ENCODE peak calls at places on chromosomes 16 and 17, in seven cellular contexts. M is stimulated activated CD4-positive, alpha-beta T cell treated with anti-CD3 and anti-CD28 coated beads, Interleukin-2, amount 100 ng/mL, for 48 hours; Z is mucosa of descending colon; X is neural progenitor cell; N is CD4-positive, alpha-beta T cell; J is stimulated activated naive CD4-positive, alpha-beta T cell; E is stomach. I is an unnamed sample.

GRCh38 chr16:29315046-29315445 is 91.5 kb downstream of the NPIPB11 start:
- DNase-seq in M (no peak), Z (no peak), X (no peak), N (no peak), J (no peak), E (no peak), I (no peak)

GRCh38 chr16:66856801-66857200 is 12.6 kb downstream of the CA7 start:
- DNase-seq in M (no peak), Z (no peak), X (no peak), N (no peak), J (no peak), E (no peak), I (no peak)

GRCh38 chr17:71899317-71899716 is 221.5 kb upstream of the SOX9 start:
- DNase-seq in M (no peak), Z (no peak), X (no peak), N (no peak), J (no peak), E (no peak), I (no peak)

GRCh38 chr16:84687715-84688114 is 12.1 kb upstream of the USP10 start:
- DNase-seq in M (no peak), Z (no peak), X (no peak), N (no peak), J (no peak), E (no peak), I (peak)

GRCh38 chr17:50134206-50135110 is 4.5 kb upstream of the SAMD14 start:
- DNase-seq in M (no peak), Z (no peak), X (no peak), N (no peak), J (no peak), E (no peak), I (no peak)

GRCh38 chr17:28188841-28189263 is 130.1 kb upstream of the TMEM97 start:
- DNase-seq in M (no peak), Z (no peak), X (no peak), N (no peak), J (no peak), E (no peak), I (no peak)

GRCh38 chr16:88306860-88307545 is 75.8 kb upstream of the ZNF469 start:
- DNase-seq in M (no peak), Z (no peak), X (no peak), N (no peak), J (no peak), E (no peak), I (peak)

GRCh38 chr17:3788200-3788599 is 12.8 kb downstream of the ITGAE start:
- DNase-seq in M (no peak), Z (no peak), X (no peak), N (no peak), J (no peak), E (no peak), I (no peak)

GRCh38 chr16:25311950-25312349 is 54.3 kb upstream of the ZKSCAN2 start:
- DNase-seq in M (no peak), Z (no peak), X (no peak), N (no peak), J (no peak), E (no peak), I (no peak)

GRCh38 chr16:65487231-65487630 is 365.4 kb upstream of the CDH11 start:
- DNase-seq in M (no peak), Z (no peak), X (no peak), N (no peak), J (no peak), E (no peak), I (no peak)

GRCh38 chr16:680967-681745 is 946 bp downstream of the STUB1 start:
- DNase-seq in M (no peak), Z (peak), X (peak), N (no peak), J (no peak), E (peak), I (peak)

GRCh38 chr16:64738321-64738960 is 383.4 kb downstream of the CDH11 start:
- DNase-seq in M (no peak), Z (no peak), X (no peak), N (no peak), J (no peak), E (no peak), I (peak)

GRCh38 chr16:4511441-4512082 is 27.0 kb downstream of the CDIP1 start:
- DNase-seq in M (no peak), Z (peak), X (peak), N (no peak), J (no peak), E (peak), I (peak)

GRCh38 chr17:79836952-79837887 is 2.0 kb downstream of the CBX4 start:
- DNase-seq in M (no peak), Z (peak), X (peak), N (no peak), J (no peak), E (peak), I (peak)

GRCh38 chr17:46003907-46004748 is 5.1 kb downstream of the STH start:
- DNase-seq in M (no peak), Z (peak), X (no peak), N (no peak), J (no peak), E (peak), I (peak)

GRCh38 chr17:66343531-66344078 is 41.2 kb downstream of the PRKCA start:
- DNase-seq in M (no peak), Z (no peak), X (no peak), N (no peak), J (no peak), E (no peak), I (no peak)

GRCh38 chr17:57308543-57309186 is 52.3 kb downstream of the MSI2 start:
- DNase-seq in M (no peak), Z (no peak), X (no peak), N (no peak), J (no peak), E (no peak), I (no peak)

GRCh38 chr17:32452281-32452680 is 8.0 kb downstream of the PSMD11 start:
- DNase-seq in M (no peak), Z (no peak), X (no peak), N (no peak), J (no peak), E (no peak), I (peak)

GRCh38 chr17:73798111-73798748 is 154.0 kb upstream of the SDK2 start:
- DNase-seq in M (no peak), Z (no peak), X (no peak), N (no peak), J (no peak), E (peak), I (peak)

GRCh38 chr17:67531291-67531690 is 154.2 kb downstream of the PITPNC1 start:
- DNase-seq in M (no peak), Z (peak), X (no peak), N (no peak), J (no peak), E (no peak), I (no peak)

GRCh38 chr16:11742041-11742535 is 569 bp downstream of the TXNDC11 start:
- DNase-seq in M (peak), Z (peak), X (no peak), N (peak), J (peak), E (peak), I (no peak)

GRCh38 chr17:62119373-62119772 is 54.3 kb upstream of the MED13 start:
- DNase-seq in M (no peak), Z (no peak), X (no peak), N (no peak), J (no peak), E (no peak), I (no peak)

GRCh38 chr17:60173304-60173807 is 23.6 kb downstream of the CA4 start:
- DNase-seq in M (no peak), Z (no peak), X (no peak), N (no peak), J (no peak), E (no peak), I (peak)

GRCh38 chr17:2996208-2996855 is 67.1 kb downstream of the OR1D5 start:
- DNase-seq in M (no peak), Z (no peak), X (no peak), N (no peak), J (no peak), E (peak), I (no peak)

GRCh38 chr16:85982563-85982939 is 83.6 kb downstream of the IRF8 start:
- DNase-seq in M (no peak), Z (peak), X (no peak), N (no peak), J (no peak), E (no peak), I (no peak)

GRCh38 chr17:75174996-75175395 is 7.8 kb downstream of the SUMO2 start:
- DNase-seq in M (no peak), Z (no peak), X (no peak), N (no peak), J (no peak), E (no peak), I (no peak)

GRCh38 chr16:78127130-78127529 is 27.7 kb downstream of the WWOX start:
- DNase-seq in M (no peak), Z (no peak), X (no peak), N (no peak), J (no peak), E (no peak), I (peak)

GRCh38 chr17:44501866-44502265 is 1.3 kb downstream of the GPATCH8 start:
- DNase-seq in M (no peak), Z (no peak), X (peak), N (no peak), J (no peak), E (no peak), I (peak)

GRCh38 chr16:68079616-68080344 is 5.4 kb upstream of the NFATC3 start:
- DNase-seq in M (peak), Z (peak), X (no peak), N (peak), J (peak), E (peak), I (no peak)

GRCh38 chr16:21937387-21937829 is 15.8 kb upstream of the UQCRC2 start:
- DNase-seq in M (no peak), Z (no peak), X (no peak), N (no peak), J (no peak), E (no peak), I (no peak)

GRCh38 chr16:7086842-7087616 is 245.6 kb upstream of the RBFOX1 start:
- DNase-seq in M (no peak), Z (peak), X (peak), N (no peak), J (no peak), E (no peak), I (peak)

GRCh38 chr16:59698341-59698979 is 964.3 kb upstream of the GOT2 start:
- DNase-seq in M (no peak), Z (no peak), X (no peak), N (no peak), J (no peak), E (no peak), I (peak)

GRCh38 chr17:19264681-19265080 is 27.5 kb downstream of the EPN2 start:
- DNase-seq in M (no peak), Z (no peak), X (no peak), N (no peak), J (no peak), E (no peak), I (no peak)

GRCh38 chr17:50534222-50534978 is 1.9 kb downstream of the EPN3 start:
- DNase-seq in M (no peak), Z (peak), X (peak), N (no peak), J (no peak), E (peak), I (peak)

I was measured in astrocyte of the hippocampus.